ENCODE peak calls at places on chromosomes 5 and 9, in eight cellular contexts. One of them, this sample, is unnamed.

GRCh38 chr9:127074561-127075548 is 47.6 kb downstream of the ANGPTL2 start:
- DNase-seq in fibroblast of pulmonary artery: no peak
- DNase-seq in left lung: no peak
- DNase-seq in A549: no peak
- DNase-seq in right atrium auricular region: no peak
- DNase-seq in fibroblast of lung: no peak
- DNase-seq in astrocyte of the spinal cord: no peak
- DNase-seq in OCI-LY7: peak
- DNase-seq in this sample: no peak

GRCh38 chr5:149749481-149750365 is 19.6 kb downstream of the PPARGC1B start:
- DNase-seq in fibroblast of pulmonary artery: peak
- DNase-seq in left lung: no peak
- DNase-seq in A549: no peak
- DNase-seq in right atrium auricular region: no peak
- DNase-seq in fibroblast of lung: peak
- DNase-seq in astrocyte of the spinal cord: no peak
- DNase-seq in OCI-LY7: no peak
- DNase-seq in this sample: no peak

GRCh38 chr5:52757527-52757926 is 30.2 kb upstream of the ITGA1 start:
- DNase-seq in fibroblast of pulmonary artery: no peak
- DNase-seq in left lung: no peak
- DNase-seq in A549: no peak
- DNase-seq in right atrium auricular region: no peak
- DNase-seq in fibroblast of lung: no peak
- DNase-seq in astrocyte of the spinal cord: no peak
- DNase-seq in OCI-LY7: no peak
- DNase-seq in this sample: no peak

GRCh38 chr9:73009649-73010288 is 56.9 kb upstream of the ALDH1A1 start:
- DNase-seq in fibroblast of pulmonary artery: no peak
- DNase-seq in left lung: no peak
- DNase-seq in A549: no peak
- DNase-seq in right atrium auricular region: no peak
- DNase-seq in fibroblast of lung: no peak
- DNase-seq in astrocyte of the spinal cord: no peak
- DNase-seq in OCI-LY7: no peak
- DNase-seq in this sample: no peak

GRCh38 chr9:16352791-16353401 is 517.6 kb downstream of the BNC2 start:
- DNase-seq in fibroblast of pulmonary artery: peak
- DNase-seq in left lung: no peak
- DNase-seq in A549: no peak
- DNase-seq in right atrium auricular region: no peak
- DNase-seq in fibroblast of lung: no peak
- DNase-seq in astrocyte of the spinal cord: no peak
- DNase-seq in OCI-LY7: no peak
- DNase-seq in this sample: no peak

GRCh38 chr9:3528466-3528865 is 2.7 kb upstream of the RFX3 start:
- DNase-seq in fibroblast of pulmonary artery: no peak
- DNase-seq in left lung: no peak
- DNase-seq in A549: no peak
- DNase-seq in right atrium auricular region: no peak
- DNase-seq in fibroblast of lung: no peak
- DNase-seq in astrocyte of the spinal cord: no peak
- DNase-seq in OCI-LY7: peak
- DNase-seq in this sample: no peak

GRCh38 chr5:10457682-10458574 is 16.2 kb downstream of the ROPN1L start:
- DNase-seq in fibroblast of pulmonary artery: peak
- DNase-seq in left lung: no peak
- DNase-seq in A549: no peak
- DNase-seq in right atrium auricular region: no peak
- DNase-seq in fibroblast of lung: no peak
- DNase-seq in astrocyte of the spinal cord: no peak
- DNase-seq in OCI-LY7: no peak
- DNase-seq in this sample: no peak

GRCh38 chr9:113299800-113300292 is 3.3 kb downstream of the RNF183 start:
- DNase-seq in fibroblast of pulmonary artery: peak
- DNase-seq in left lung: no peak
- DNase-seq in A549: no peak
- DNase-seq in right atrium auricular region: no peak
- DNase-seq in fibroblast of lung: no peak
- DNase-seq in astrocyte of the spinal cord: no peak
- DNase-seq in OCI-LY7: no peak
- DNase-seq in this sample: no peak

GRCh38 chr5:171624396-171624795 is 161.2 kb upstream of the SMIM23 start:
- DNase-seq in fibroblast of pulmonary artery: no peak
- DNase-seq in left lung: no peak
- DNase-seq in A549: no peak
- DNase-seq in right atrium auricular region: no peak
- DNase-seq in fibroblast of lung: no peak
- DNase-seq in astrocyte of the spinal cord: no peak
- DNase-seq in OCI-LY7: no peak
- DNase-seq in this sample: no peak

GRCh38 chr9:99193466-99193821 is 28.3 kb downstream of the ALG2 start:
- DNase-seq in fibroblast of pulmonary artery: no peak
- DNase-seq in left lung: no peak
- DNase-seq in A549: no peak
- DNase-seq in right atrium auricular region: no peak
- DNase-seq in fibroblast of lung: no peak
- DNase-seq in astrocyte of the spinal cord: no peak
- DNase-seq in OCI-LY7: no peak
- DNase-seq in this sample: no peak

GRCh38 chr5:126235628-126236027 is 187.6 kb upstream of the GRAMD2B start:
- DNase-seq in fibroblast of pulmonary artery: no peak
- DNase-seq in left lung: no peak
- DNase-seq in A549: no peak
- DNase-seq in right atrium auricular region: no peak
- DNase-seq in fibroblast of lung: no peak
- DNase-seq in astrocyte of the spinal cord: no peak
- DNase-seq in OCI-LY7: no peak
- DNase-seq in this sample: peak

GRCh38 chr9:120412425-120412951 is 167.5 kb downstream of the CDK5RAP2 start:
- DNase-seq in fibroblast of pulmonary artery: peak
- DNase-seq in left lung: no peak
- DNase-seq in A549: no peak
- DNase-seq in right atrium auricular region: peak
- DNase-seq in fibroblast of lung: peak
- DNase-seq in astrocyte of the spinal cord: peak
- DNase-seq in OCI-LY7: no peak
- DNase-seq in this sample: no peak

GRCh38 chr9:74275872-74276508 is 221.1 kb upstream of the RORB start:
- DNase-seq in fibroblast of pulmonary artery: no peak
- DNase-seq in left lung: no peak
- DNase-seq in A549: no peak
- DNase-seq in right atrium auricular region: no peak
- DNase-seq in fibroblast of lung: no peak
- DNase-seq in astrocyte of the spinal cord: no peak
- DNase-seq in OCI-LY7: no peak
- DNase-seq in this sample: no peak

GRCh38 chr9:96006961-96007360 is 131.5 kb downstream of the ERCC6L2 start:
- DNase-seq in fibroblast of pulmonary artery: no peak
- DNase-seq in left lung: no peak
- DNase-seq in A549: no peak
- DNase-seq in right atrium auricular region: no peak
- DNase-seq in fibroblast of lung: peak
- DNase-seq in astrocyte of the spinal cord: peak
- DNase-seq in OCI-LY7: no peak
- DNase-seq in this sample: no peak

GRCh38 chr5:134436523-134437339 is 25.1 kb upstream of the CDKN2AIPNL start:
- DNase-seq in fibroblast of pulmonary artery: peak
- DNase-seq in left lung: peak
- DNase-seq in A549: peak
- DNase-seq in right atrium auricular region: peak
- DNase-seq in fibroblast of lung: peak
- DNase-seq in astrocyte of the spinal cord: peak
- DNase-seq in OCI-LY7: peak
- DNase-seq in this sample: peak

GRCh38 chr9:137053944-137054931 is at the start of gene ENTPD2:
- DNase-seq in fibroblast of pulmonary artery: no peak
- DNase-seq in left lung: no peak
- DNase-seq in A549: no peak
- DNase-seq in right atrium auricular region: no peak
- DNase-seq in fibroblast of lung: no peak
- DNase-seq in astrocyte of the spinal cord: no peak
- DNase-seq in OCI-LY7: no peak
- DNase-seq in this sample: no peak

GRCh38 chr9:134560206-134560605 is 81.4 kb upstream of the COL5A1 start:
- DNase-seq in fibroblast of pulmonary artery: no peak
- DNase-seq in left lung: peak
- DNase-seq in A549: no peak
- DNase-seq in right atrium auricular region: no peak
- DNase-seq in fibroblast of lung: no peak
- DNase-seq in astrocyte of the spinal cord: no peak
- DNase-seq in OCI-LY7: no peak
- DNase-seq in this sample: no peak

GRCh38 chr5:109838157-109838556 is 148.4 kb downstream of the MAN2A1 start:
- DNase-seq in fibroblast of pulmonary artery: no peak
- DNase-seq in left lung: no peak
- DNase-seq in A549: no peak
- DNase-seq in right atrium auricular region: no peak
- DNase-seq in fibroblast of lung: no peak
- DNase-seq in astrocyte of the spinal cord: no peak
- DNase-seq in OCI-LY7: no peak
- DNase-seq in this sample: no peak

GRCh38 chr9:127595606-127596005 is 16.5 kb upstream of the STXBP1 start:
- DNase-seq in fibroblast of pulmonary artery: no peak
- DNase-seq in left lung: no peak
- DNase-seq in A549: no peak
- DNase-seq in right atrium auricular region: no peak
- DNase-seq in fibroblast of lung: no peak
- DNase-seq in astrocyte of the spinal cord: no peak
- DNase-seq in OCI-LY7: no peak
- DNase-seq in this sample: no peak

DNA sequence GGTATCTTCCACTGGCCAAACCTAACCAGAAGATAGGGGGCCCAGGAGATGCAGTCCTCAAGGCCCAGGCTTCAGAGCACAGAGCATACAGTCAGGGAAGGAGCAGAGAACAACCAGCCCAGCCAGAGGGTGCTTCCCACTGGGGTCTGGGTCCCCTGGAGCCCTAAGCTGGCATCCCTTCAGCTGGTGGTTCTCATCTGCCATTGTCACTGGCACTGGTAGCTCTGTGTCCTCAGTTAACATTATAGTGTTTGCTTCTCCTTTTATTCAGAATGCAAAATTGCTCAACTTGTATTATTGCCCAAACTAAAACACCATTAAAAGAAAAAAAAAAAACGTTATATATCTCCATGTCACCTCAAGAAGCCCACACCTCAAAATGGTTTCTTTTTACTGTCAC is 219.2 kb downstream of the ENC1 start:
- DNase-seq in fibroblast of pulmonary artery: no peak
- DNase-seq in left lung: no peak
- DNase-seq in A549: no peak
- DNase-seq in right atrium auricular region: no peak
- DNase-seq in fibroblast of lung: no peak
- DNase-seq in astrocyte of the spinal cord: no peak
- DNase-seq in OCI-LY7: no peak
- DNase-seq in this sample: no peak
- TF ChIP-seq CTCF in fibroblast of pulmonary artery: no peak
- TF ChIP-seq CTCF in left lung: no peak
- TF ChIP-seq CTCF in A549: no peak
- TF ChIP-seq CTCF in right atrium auricular region: no peak
- TF ChIP-seq CTCF in fibroblast of lung: no peak
- TF ChIP-seq CTCF in astrocyte of the spinal cord: no peak
- TF ChIP-seq CTCF in OCI-LY7: no peak
- TF ChIP-seq CTCF in this sample: no peak

DNA sequence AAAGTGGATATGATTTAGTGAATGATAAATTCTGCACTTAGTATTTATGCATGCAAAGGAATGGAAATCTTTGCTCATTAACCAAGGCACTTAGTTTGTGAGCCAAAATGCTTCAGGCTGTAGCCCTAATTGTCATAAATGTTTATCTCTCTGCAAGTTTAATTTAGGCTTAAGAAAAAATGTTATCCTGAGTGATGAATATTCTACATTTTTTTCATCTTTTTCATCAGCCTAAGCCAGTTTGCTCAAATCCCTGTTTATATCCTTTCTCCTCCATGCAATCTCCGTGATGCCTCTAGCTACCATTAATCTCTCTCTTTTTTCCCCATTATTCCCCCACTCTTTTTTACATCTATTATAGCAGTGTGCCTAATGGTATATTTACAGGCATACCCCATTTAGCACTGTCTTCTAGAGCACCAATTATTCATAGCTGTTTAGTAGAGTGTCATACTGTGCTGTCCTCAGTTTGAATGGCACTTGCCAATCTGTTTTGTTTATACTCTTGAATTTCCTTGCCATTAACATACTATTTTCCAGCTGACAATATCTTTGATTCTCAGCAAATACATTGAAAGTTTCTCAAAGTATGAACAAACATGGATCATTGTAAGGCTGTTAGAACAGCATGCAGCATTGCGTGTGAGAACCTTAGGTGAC is 1457.0 kb downstream of the MAT2B start:
- DNase-seq in fibroblast of pulmonary artery: no peak
- DNase-seq in left lung: no peak
- DNase-seq in A549: no peak
- DNase-seq in right atrium auricular region: no peak
- DNase-seq in fibroblast of lung: peak
- DNase-seq in astrocyte of the spinal cord: no peak
- DNase-seq in OCI-LY7: no peak
- DNase-seq in this sample: no peak
- H3K4me3 ChIP-seq in fibroblast of pulmonary artery: no peak
- H3K4me3 ChIP-seq in left lung: no peak
- H3K4me3 ChIP-seq in A549: no peak
- H3K4me3 ChIP-seq in right atrium auricular region: no peak
- H3K4me3 ChIP-seq in fibroblast of lung: no peak
- H3K4me3 ChIP-seq in astrocyte of the spinal cord: no peak
- H3K4me3 ChIP-seq in OCI-LY7: no peak
- H3K4me3 ChIP-seq in this sample: no peak

DNA sequence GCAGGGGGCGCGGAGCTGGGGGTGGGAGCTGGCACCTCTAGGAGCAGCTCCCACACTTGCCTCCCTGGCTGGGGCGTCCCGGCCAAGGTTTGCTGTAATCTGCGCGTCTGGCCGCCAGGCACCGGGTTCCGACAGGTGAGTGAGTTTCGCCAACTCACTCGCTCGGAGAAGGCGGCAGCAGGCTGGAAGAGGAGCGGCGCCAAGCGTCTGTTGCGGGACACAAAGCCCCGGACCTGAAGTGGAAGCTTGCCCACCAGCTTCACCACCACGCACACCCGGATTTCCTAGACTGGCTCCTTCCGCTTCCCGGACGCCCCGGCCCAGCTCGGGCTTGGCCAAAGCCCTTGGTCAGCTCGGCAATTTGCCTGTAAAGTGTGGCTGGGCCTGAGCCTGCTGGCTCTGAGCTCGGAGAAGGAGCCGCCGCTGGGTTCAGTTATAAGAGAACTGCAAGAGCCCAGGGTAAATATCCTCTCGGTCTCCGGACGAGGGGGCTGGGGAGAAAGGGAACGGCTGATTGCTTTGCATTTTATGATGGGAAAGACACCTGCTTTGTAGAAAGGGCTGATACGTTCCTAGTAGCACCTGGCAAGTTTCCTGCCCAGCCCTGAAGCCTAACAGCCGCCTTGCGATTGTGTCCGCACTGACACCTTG is 461 bp upstream of the GNA14 start:
- DNase-seq in fibroblast of pulmonary artery: peak
- DNase-seq in left lung: peak
- DNase-seq in A549: no peak
- DNase-seq in right atrium auricular region: peak
- DNase-seq in fibroblast of lung: peak
- DNase-seq in astrocyte of the spinal cord: peak
- DNase-seq in OCI-LY7: no peak
- DNase-seq in this sample: no peak
- TF ChIP-seq CTCF in fibroblast of pulmonary artery: no peak
- TF ChIP-seq CTCF in left lung: no peak
- TF ChIP-seq CTCF in A549: no peak
- TF ChIP-seq CTCF in right atrium auricular region: no peak
- TF ChIP-seq CTCF in fibroblast of lung: no peak
- TF ChIP-seq CTCF in astrocyte of the spinal cord: no peak
- TF ChIP-seq CTCF in OCI-LY7: no peak
- TF ChIP-seq CTCF in this sample: no peak

GRCh38 chr5:86814315-86814714 is 196.6 kb downstream of the COX7C start:
- DNase-seq in fibroblast of pulmonary artery: no peak
- DNase-seq in left lung: no peak
- DNase-seq in A549: no peak
- DNase-seq in right atrium auricular region: no peak
- DNase-seq in fibroblast of lung: no peak
- DNase-seq in astrocyte of the spinal cord: no peak
- DNase-seq in OCI-LY7: no peak
- DNase-seq in this sample: no peak
- H3K4me3 ChIP-seq in fibroblast of pulmonary artery: no peak
- H3K4me3 ChIP-seq in left lung: no peak
- H3K4me3 ChIP-seq in A549: no peak
- H3K4me3 ChIP-seq in right atrium auricular region: no peak
- H3K4me3 ChIP-seq in fibroblast of lung: no peak
- H3K4me3 ChIP-seq in astrocyte of the spinal cord: no peak
- H3K4me3 ChIP-seq in OCI-LY7: no peak
- H3K4me3 ChIP-seq in this sample: no peak